ENCODE peak calls at places on chromosomes 11 and 22, in four cellular contexts. One of them, this sample, is unnamed.

GRCh38 chr11:104830080-104830479 is 68.2 kb downstream of the CASP12 start:
- DNase-seq in lower leg skin: no peak
- DNase-seq in body of pancreas: no peak
- DNase-seq in CD4-positive, alpha-beta memory T cell: no peak
- DNase-seq in this sample: no peak

GRCh38 chr22:32623943-32624342 is 149.3 kb downstream of the FBXO7 start:
- DNase-seq in lower leg skin: peak
- DNase-seq in body of pancreas: peak
- DNase-seq in CD4-positive, alpha-beta memory T cell: no peak
- DNase-seq in this sample: peak

GRCh38 chr11:31825453-31826391 is 14.6 kb upstream of the PAX6 start:
- DNase-seq in lower leg skin: no peak
- DNase-seq in body of pancreas: no peak
- DNase-seq in CD4-positive, alpha-beta memory T cell: no peak
- DNase-seq in this sample: no peak

GRCh38 chr11:65870706-65871681 is 1.6 kb downstream of the EFEMP2 start:
- DNase-seq in lower leg skin: no peak
- DNase-seq in body of pancreas: no peak
- DNase-seq in CD4-positive, alpha-beta memory T cell: no peak
- DNase-seq in this sample: no peak

GRCh38 chr11:104609297-104609696 is 289.0 kb downstream of the CASP12 start:
- DNase-seq in lower leg skin: no peak
- DNase-seq in body of pancreas: peak
- DNase-seq in CD4-positive, alpha-beta memory T cell: peak
- DNase-seq in this sample: no peak

GRCh38 chr11:62601114-62601363 is 626 bp downstream of the MTA2 start:
- DNase-seq in lower leg skin: no peak
- DNase-seq in body of pancreas: peak
- DNase-seq in CD4-positive, alpha-beta memory T cell: no peak
- DNase-seq in this sample: no peak

GRCh38 chr11:6402061-6402470 is 11.8 kb downstream of the SMPD1 start:
- DNase-seq in lower leg skin: no peak
- DNase-seq in body of pancreas: no peak
- DNase-seq in CD4-positive, alpha-beta memory T cell: no peak
- DNase-seq in this sample: no peak

GRCh38 chr11:119671561-119672015 is 57.4 kb downstream of the NECTIN1 start:
- DNase-seq in lower leg skin: no peak
- DNase-seq in body of pancreas: no peak
- DNase-seq in CD4-positive, alpha-beta memory T cell: no peak
- DNase-seq in this sample: no peak

GRCh38 chr11:83024270-83024854 is 47.3 kb downstream of the RAB30 start:
- DNase-seq in lower leg skin: no peak
- DNase-seq in body of pancreas: no peak
- DNase-seq in CD4-positive, alpha-beta memory T cell: no peak
- DNase-seq in this sample: no peak

GRCh38 chr11:134414036-134414731 is 2.1 kb upstream of the B3GAT1 start:
- DNase-seq in lower leg skin: no peak
- DNase-seq in body of pancreas: no peak
- DNase-seq in CD4-positive, alpha-beta memory T cell: no peak
- DNase-seq in this sample: no peak

GRCh38 chr11:115577701-115578100 is 73.5 kb upstream of the CADM1 start:
- DNase-seq in lower leg skin: no peak
- DNase-seq in body of pancreas: no peak
- DNase-seq in CD4-positive, alpha-beta memory T cell: no peak
- DNase-seq in this sample: no peak

GRCh38 chr11:576791-577610 is 731 bp downstream of the PHRF1 start:
- DNase-seq in lower leg skin: no peak
- DNase-seq in body of pancreas: no peak
- DNase-seq in CD4-positive, alpha-beta memory T cell: no peak
- DNase-seq in this sample: no peak

GRCh38 chr11:12617632-12618031 is 56.6 kb upstream of the TEAD1 start:
- DNase-seq in lower leg skin: no peak
- DNase-seq in body of pancreas: no peak
- DNase-seq in CD4-positive, alpha-beta memory T cell: no peak
- DNase-seq in this sample: no peak

GRCh38 chr11:4647795-4648194 is 4.0 kb downstream of the OR51E1 start:
- DNase-seq in lower leg skin: no peak
- DNase-seq in body of pancreas: no peak
- DNase-seq in CD4-positive, alpha-beta memory T cell: no peak
- DNase-seq in this sample: no peak

GRCh38 chr11:62443390-62444201 is 24.8 kb downstream of the SCGB1A1 start:
- DNase-seq in lower leg skin: no peak
- DNase-seq in body of pancreas: no peak
- DNase-seq in CD4-positive, alpha-beta memory T cell: no peak
- DNase-seq in this sample: no peak

GRCh38 chr11:22491826-22492225 is 133.8 kb downstream of the FANCF start:
- DNase-seq in lower leg skin: no peak
- DNase-seq in body of pancreas: no peak
- DNase-seq in CD4-positive, alpha-beta memory T cell: no peak
- DNase-seq in this sample: no peak

GRCh38 chr22:46646531-46647211 is 26.5 kb downstream of the GRAMD4 start:
- DNase-seq in lower leg skin: no peak
- DNase-seq in body of pancreas: no peak
- DNase-seq in CD4-positive, alpha-beta memory T cell: no peak
- DNase-seq in this sample: no peak

GRCh38 chr11:23569547-23569946 is 709.3 kb upstream of the CCDC179 start:
- DNase-seq in lower leg skin: no peak
- DNase-seq in body of pancreas: no peak
- DNase-seq in CD4-positive, alpha-beta memory T cell: no peak
- DNase-seq in this sample: no peak
- H3K4me3 ChIP-seq in lower leg skin: no peak
- H3K4me3 ChIP-seq in body of pancreas: no peak
- H3K4me3 ChIP-seq in CD4-positive, alpha-beta memory T cell: no peak
- H3K4me3 ChIP-seq in this sample: no peak

GRCh38 chr11:46643986-46644385 is 26.6 kb downstream of the ATG13 start:
- DNase-seq in lower leg skin: no peak
- DNase-seq in body of pancreas: no peak
- DNase-seq in CD4-positive, alpha-beta memory T cell: no peak
- DNase-seq in this sample: no peak
- H3K4me3 ChIP-seq in lower leg skin: no peak
- H3K4me3 ChIP-seq in body of pancreas: no peak
- H3K4me3 ChIP-seq in CD4-positive, alpha-beta memory T cell: no peak
- H3K4me3 ChIP-seq in this sample: no peak

DNA sequence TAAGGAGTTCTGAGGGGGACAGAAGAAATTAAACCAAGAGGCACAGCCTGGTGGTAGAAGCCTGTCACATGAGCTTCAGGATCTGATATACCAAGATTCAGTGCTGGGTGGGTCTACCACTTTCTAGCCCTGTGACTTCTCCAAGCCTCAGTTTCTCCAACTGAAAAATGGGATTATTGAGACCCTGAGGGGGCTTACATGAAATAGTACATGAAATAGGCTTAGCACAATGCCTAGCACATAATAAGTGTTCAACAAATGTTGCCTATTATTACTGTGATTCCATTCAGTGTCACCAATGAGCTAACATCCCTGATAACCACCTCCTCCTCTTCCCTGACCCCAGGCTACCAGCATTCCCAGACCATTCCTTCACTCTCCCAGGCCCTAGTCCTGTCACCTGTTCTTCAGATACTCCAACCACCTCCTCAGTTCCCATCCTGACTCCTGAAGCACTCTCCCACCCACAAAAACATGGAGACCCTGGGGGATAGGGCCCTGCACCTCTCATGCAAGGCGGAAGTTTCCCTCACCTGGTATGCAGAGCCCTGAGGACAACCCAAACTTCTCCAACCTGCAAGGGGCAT is 1.8 kb downstream of the TNKS1BP1 start:
- DNase-seq in lower leg skin: no peak
- DNase-seq in body of pancreas: no peak
- DNase-seq in CD4-positive, alpha-beta memory T cell: no peak
- DNase-seq in this sample: no peak
- H3K4me3 ChIP-seq in lower leg skin: no peak
- H3K4me3 ChIP-seq in body of pancreas: no peak
- H3K4me3 ChIP-seq in CD4-positive, alpha-beta memory T cell: no peak
- H3K4me3 ChIP-seq in this sample: peak

GRCh38 chr11:68325183-68325893 is 12.9 kb downstream of the LRP5 start:
- DNase-seq in lower leg skin: no peak
- DNase-seq in body of pancreas: no peak
- DNase-seq in CD4-positive, alpha-beta memory T cell: no peak
- DNase-seq in this sample: no peak

GRCh38 chr11:68324241-68324640 is 11.8 kb downstream of the LRP5 start:
- DNase-seq in lower leg skin: no peak
- DNase-seq in body of pancreas: no peak
- DNase-seq in CD4-positive, alpha-beta memory T cell: no peak
- DNase-seq in this sample: no peak

GRCh38 chr11:68326334-68327215 is 14.2 kb downstream of the LRP5 start:
- DNase-seq in lower leg skin: no peak
- DNase-seq in body of pancreas: no peak
- DNase-seq in CD4-positive, alpha-beta memory T cell: no peak
- DNase-seq in this sample: no peak

GRCh38 chr11:68324695-68325094 is 12.3 kb downstream of the LRP5 start:
- DNase-seq in lower leg skin: no peak
- DNase-seq in body of pancreas: no peak
- DNase-seq in CD4-positive, alpha-beta memory T cell: no peak
- DNase-seq in this sample: no peak

DNA sequence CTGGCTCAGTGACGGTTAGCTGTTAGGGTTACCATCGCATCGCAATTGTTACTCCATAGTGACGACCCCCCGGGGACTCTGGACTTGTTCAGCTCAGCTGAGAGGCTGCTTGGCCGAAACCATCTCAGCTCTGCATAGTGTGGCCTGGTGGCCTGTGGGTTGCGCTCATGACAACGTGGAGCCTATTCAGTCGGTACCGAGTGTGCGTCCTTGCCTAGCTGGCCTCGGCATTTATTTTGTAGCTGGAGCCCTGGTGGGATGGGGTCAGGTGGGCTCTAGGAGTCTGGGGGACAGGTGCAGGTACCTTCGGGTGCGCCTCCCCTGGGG is 13.5 kb downstream of the LRP5 start:
- DNase-seq in lower leg skin: no peak
- DNase-seq in body of pancreas: no peak
- DNase-seq in CD4-positive, alpha-beta memory T cell: no peak
- DNase-seq in this sample: no peak
- H3K4me3 ChIP-seq in lower leg skin: no peak
- H3K4me3 ChIP-seq in body of pancreas: no peak
- H3K4me3 ChIP-seq in CD4-positive, alpha-beta memory T cell: no peak
- H3K4me3 ChIP-seq in this sample: no peak

DNA sequence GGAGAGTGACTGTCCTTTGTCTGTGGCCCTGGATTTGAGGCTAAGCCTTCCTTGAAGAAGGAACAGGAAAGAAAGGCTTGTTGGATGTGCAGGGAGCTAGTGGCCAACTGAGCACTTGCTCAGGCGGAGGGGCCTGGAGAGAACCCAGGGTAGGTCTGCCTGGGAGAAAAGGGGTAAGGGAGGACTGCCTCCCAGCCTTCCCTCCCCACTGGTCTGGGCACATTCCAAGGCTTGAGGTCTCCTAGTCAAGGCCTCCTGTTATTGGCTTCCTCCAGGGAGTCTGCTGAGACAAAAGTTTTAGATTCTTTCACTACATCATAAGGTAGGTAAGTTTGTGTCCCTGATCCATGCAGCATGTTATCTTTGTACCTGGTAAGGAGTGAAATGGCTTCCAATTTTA is 15.2 kb downstream of the KCNQ1OT1 start:
- DNase-seq in lower leg skin: no peak
- DNase-seq in body of pancreas: no peak
- DNase-seq in CD4-positive, alpha-beta memory T cell: no peak
- DNase-seq in this sample: no peak
- H3K4me3 ChIP-seq in lower leg skin: no peak
- H3K4me3 ChIP-seq in body of pancreas: no peak
- H3K4me3 ChIP-seq in CD4-positive, alpha-beta memory T cell: no peak
- H3K4me3 ChIP-seq in this sample: no peak

GRCh38 chr11:75406338-75406777 is 7.0 kb downstream of the RPS3 start:
- DNase-seq in lower leg skin: no peak
- DNase-seq in body of pancreas: no peak
- DNase-seq in CD4-positive, alpha-beta memory T cell: no peak
- DNase-seq in this sample: no peak

GRCh38 chr11:75400110-75400865 is 970 bp downstream of the RPS3 start:
- DNase-seq in lower leg skin: no peak
- DNase-seq in body of pancreas: no peak
- DNase-seq in CD4-positive, alpha-beta memory T cell: peak
- DNase-seq in this sample: no peak

GRCh38 chr11:75402002-75402773 is 2.9 kb downstream of the RPS3 start:
- DNase-seq in lower leg skin: no peak
- DNase-seq in body of pancreas: no peak
- DNase-seq in CD4-positive, alpha-beta memory T cell: no peak
- DNase-seq in this sample: no peak

GRCh38 chr11:75403037-75403436 is 3.7 kb downstream of the RPS3 start:
- DNase-seq in lower leg skin: no peak
- DNase-seq in body of pancreas: no peak
- DNase-seq in CD4-positive, alpha-beta memory T cell: no peak
- DNase-seq in this sample: no peak

DNA sequence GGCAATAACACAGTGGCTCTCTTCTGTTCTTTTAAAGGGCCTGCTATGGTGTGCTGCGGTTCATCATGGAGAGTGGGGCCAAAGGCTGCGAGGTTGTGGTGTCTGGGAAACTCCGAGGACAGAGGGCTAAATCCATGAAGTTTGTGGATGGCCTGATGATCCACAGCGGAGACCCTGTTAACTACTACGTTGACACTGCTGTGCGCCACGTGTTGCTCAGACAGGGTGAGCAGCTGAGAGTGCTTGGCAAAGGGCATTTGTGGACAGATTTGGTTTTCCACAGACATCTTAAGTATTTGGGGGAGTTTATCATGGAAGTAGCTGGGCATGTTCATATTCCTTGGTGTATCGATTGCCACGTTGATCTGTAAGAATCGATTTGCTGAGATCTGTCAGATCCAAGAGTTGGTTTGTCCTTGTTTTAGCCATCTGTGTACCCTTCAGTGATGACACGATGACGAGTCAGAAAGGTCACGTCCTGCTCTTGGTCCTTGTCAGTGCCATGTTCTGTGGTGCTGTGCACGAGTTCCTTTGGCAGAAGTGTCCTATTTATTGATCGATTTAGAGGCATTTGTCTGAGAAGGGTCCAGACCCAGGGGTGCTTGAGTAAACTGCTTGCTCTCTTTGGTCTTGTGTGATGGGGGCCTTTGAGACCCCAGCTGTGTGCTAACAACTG is 4.8 kb downstream of the RPS3 start:
- DNase-seq in lower leg skin: no peak
- DNase-seq in body of pancreas: no peak
- DNase-seq in CD4-positive, alpha-beta memory T cell: no peak
- DNase-seq in this sample: no peak
- H3K4me3 ChIP-seq in lower leg skin: no peak
- H3K4me3 ChIP-seq in body of pancreas: no peak
- H3K4me3 ChIP-seq in CD4-positive, alpha-beta memory T cell: no peak
- H3K4me3 ChIP-seq in this sample: no peak

This sample was measured in LNCaP clone FGC.